ENCODE peak calls at places on chromosomes 3 and 15, in four cellular contexts. One of them, this sample, is unnamed.

GRCh38 chr3:179182892-179183291 is 34.7 kb downstream of the PIK3CA start:
- DNase-seq in neural progenitor cell: no peak
- DNase-seq in A549: no peak
- DNase-seq in SK-N-SH: no peak
- DNase-seq in this sample: no peak

GRCh38 chr3:157406376-157406775 is 30.3 kb upstream of the PTX3 start:
- DNase-seq in A549: no peak
- DNase-seq in SK-N-SH: no peak
- DNase-seq in neural progenitor cell: no peak
- DNase-seq in this sample: no peak

GRCh38 chr15:61070111-61070901 is 158.8 kb downstream of the RORA start:
- DNase-seq in SK-N-SH: no peak
- DNase-seq in A549: no peak
- DNase-seq in neural progenitor cell: no peak
- DNase-seq in this sample: no peak

GRCh38 chr15:98604983-98605382 is 43.4 kb upstream of the IGF1R start:
- DNase-seq in SK-N-SH: no peak
- DNase-seq in A549: no peak
- DNase-seq in neural progenitor cell: no peak
- DNase-seq in this sample: no peak

GRCh38 chr15:33871911-33872760 is 96.2 kb upstream of the CHRM5 start:
- DNase-seq in A549: no peak
- DNase-seq in SK-N-SH: peak; percentile 57
- DNase-seq in neural progenitor cell: peak; percentile 18
- DNase-seq in this sample: no peak

GRCh38 chr3:128273116-128273840 is 120.0 kb downstream of the EEFSEC start:
- DNase-seq in neural progenitor cell: no peak
- DNase-seq in SK-N-SH: no peak
- DNase-seq in A549: no peak
- DNase-seq in this sample: no peak

GRCh38 chr3:141526709-141527108 is 39.9 kb downstream of the RASA2 start:
- DNase-seq in A549: no peak
- DNase-seq in neural progenitor cell: no peak
- DNase-seq in SK-N-SH: no peak
- DNase-seq in this sample: no peak

GRCh38 chr3:69847303-69847702 is 108.0 kb downstream of the MITF start:
- DNase-seq in neural progenitor cell: no peak
- DNase-seq in A549: no peak
- DNase-seq in SK-N-SH: no peak
- DNase-seq in this sample: no peak

GRCh38 chr3:157135671-157136396 is 24.1 kb downstream of the CCNL1 start:
- DNase-seq in A549: peak; percentile 15
- DNase-seq in neural progenitor cell: no peak
- DNase-seq in SK-N-SH: no peak
- DNase-seq in this sample: no peak

GRCh38 chr3:52246264-52246620 is 683 bp downstream of the PPM1M start:
- DNase-seq in A549: no peak
- DNase-seq in neural progenitor cell: no peak
- DNase-seq in SK-N-SH: no peak
- DNase-seq in this sample: no peak

GRCh38 chr3:53337167-53337940 is 10.0 kb downstream of the DCP1A start:
- DNase-seq in A549: no peak
- DNase-seq in neural progenitor cell: no peak
- DNase-seq in SK-N-SH: no peak
- DNase-seq in this sample: no peak

GRCh38 chr15:100688549-100689120 is 86.2 kb downstream of the ASB7 start:
- DNase-seq in SK-N-SH: no peak
- DNase-seq in neural progenitor cell: no peak
- DNase-seq in A549: no peak
- DNase-seq in this sample: peak; percentile 22

GRCh38 chr15:100690786-100691160 is 88.4 kb downstream of the ASB7 start:
- DNase-seq in A549: no peak
- DNase-seq in neural progenitor cell: no peak
- DNase-seq in SK-N-SH: no peak
- DNase-seq in this sample: no peak

GRCh38 chr15:100691321-100691720 is 88.9 kb downstream of the ASB7 start:
- DNase-seq in SK-N-SH: no peak
- DNase-seq in A549: no peak
- DNase-seq in neural progenitor cell: no peak
- DNase-seq in this sample: no peak

GRCh38 chr15:100689500-100689899 is 87.1 kb downstream of the ASB7 start:
- DNase-seq in neural progenitor cell: no peak
- DNase-seq in SK-N-SH: no peak
- DNase-seq in A549: no peak
- DNase-seq in this sample: no peak

GRCh38 chr15:100690032-100690785 is 87.8 kb downstream of the ASB7 start:
- DNase-seq in SK-N-SH: no peak
- DNase-seq in neural progenitor cell: no peak
- DNase-seq in A549: no peak
- DNase-seq in this sample: no peak
- H3K27ac ChIP-seq in SK-N-SH: no peak overlapping the region
- H3K27ac ChIP-seq in neural progenitor cell: no peak overlapping the region
- H3K27ac ChIP-seq in A549: no peak overlapping the region
- H3K27ac ChIP-seq in this sample: no peak overlapping the region

DNA sequence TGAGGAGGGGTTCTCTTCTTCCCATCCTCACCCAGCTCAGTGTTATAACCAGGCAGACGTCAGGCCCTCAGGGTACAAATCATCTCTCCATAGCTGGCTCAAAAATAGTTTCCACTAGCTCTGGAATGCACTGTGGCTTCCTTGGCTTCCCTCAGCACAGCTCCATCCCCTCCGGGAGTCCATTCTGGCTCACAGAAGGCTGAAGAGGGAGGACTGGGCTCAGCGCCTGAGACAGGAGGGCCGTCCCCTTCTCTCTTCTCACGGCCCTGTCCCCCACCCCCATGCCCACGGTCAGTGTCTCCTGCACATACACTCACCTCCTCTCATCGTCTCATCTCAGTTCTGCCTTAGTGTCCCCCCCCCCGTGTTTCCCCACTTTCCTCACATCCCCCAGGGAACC is 50.1 kb downstream of the UMPS start:
- DNase-seq in neural progenitor cell: no peak
- DNase-seq in A549: no peak
- DNase-seq in SK-N-SH: peak; percentile 40
- DNase-seq in this sample: no peak
- H3K4me2 ChIP-seq in neural progenitor cell: no peak overlapping the region
- H3K4me2 ChIP-seq in A549: no peak overlapping the region
- H3K4me2 ChIP-seq in SK-N-SH: peak overlapping the region; percentile 30
- H3K4me2 ChIP-seq in this sample: no peak overlapping the region

GRCh38 chr3:150469931-150470740 is 62.0 kb downstream of the TSC22D2 start:
- DNase-seq in SK-N-SH: no peak
- DNase-seq in neural progenitor cell: no peak
- DNase-seq in A549: no peak
- DNase-seq in this sample: no peak

GRCh38 chr3:150469031-150469930 is 61.2 kb downstream of the TSC22D2 start:
- DNase-seq in SK-N-SH: no peak
- DNase-seq in neural progenitor cell: no peak
- DNase-seq in A549: peak; percentile 80
- DNase-seq in this sample: no peak

GRCh38 chr3:150467381-150467780 is 59.3 kb downstream of the TSC22D2 start:
- DNase-seq in SK-N-SH: no peak
- DNase-seq in A549: no peak
- DNase-seq in neural progenitor cell: no peak
- DNase-seq in this sample: no peak

GRCh38 chr3:150472421-150472820 is 64.3 kb downstream of the TSC22D2 start:
- DNase-seq in neural progenitor cell: no peak
- DNase-seq in A549: no peak
- DNase-seq in SK-N-SH: no peak
- DNase-seq in this sample: no peak
- H3K27ac ChIP-seq in neural progenitor cell: no peak overlapping the region
- H3K27ac ChIP-seq in A549: no peak overlapping the region
- H3K27ac ChIP-seq in SK-N-SH: no peak overlapping the region
- H3K27ac ChIP-seq in this sample: no peak overlapping the region

GRCh38 chr15:63488432-63488910 is 15.9 kb upstream of the USP3 start:
- DNase-seq in neural progenitor cell: no peak
- DNase-seq in SK-N-SH: no peak
- DNase-seq in A549: no peak
- DNase-seq in this sample: no peak
- H3K4me2 ChIP-seq in neural progenitor cell: no peak overlapping the region
- H3K4me2 ChIP-seq in SK-N-SH: no peak overlapping the region
- H3K4me2 ChIP-seq in A549: no peak overlapping the region
- H3K4me2 ChIP-seq in this sample: no peak overlapping the region

This sample was measured in DND-41.